ENCODE peak calls at places on chromosomes 16 and 17, in ten cellular contexts. Q is transverse colon; W is activated naive CD4-positive, alpha-beta T cell treated with anti-CD3 and anti-CD28 coated beads, Interleukin-2, amount 50 U/mL, for 72 hours; B is GM19239; Z is Daoy; P is heart left ventricle; E is NCI-H1417 treated with DMSO at 0.1 percent for 48 hours; D is activated CD4-positive, alpha-beta T cell treated with anti-CD3 and anti-CD28 coated beads, Interleukin-2, amount 50 U/mL, for 1 hour; K is stimulated activated CD4-positive, alpha-beta T cell treated with anti-CD3 and anti-CD28 coated beads, TNF-alpha, amount 100 ng/mL, for 48 hours; H is cerebellar cortex. X is an unnamed sample.

GRCh38 chr17:42246515-42246914 is 29.7 kb downstream of the STAT5B start:
- DNase-seq in Z (no peak), Q (no peak), W (no peak), B (no peak), H (no peak), E (no peak), D (no peak), P (no peak), K (no peak), X (no peak)

GRCh38 chr17:7632492-7632894 is 2.6 kb downstream of the SHBG start:
- DNase-seq in E (no peak), W (peak), Z (peak), K (no peak), Q (peak), D (peak), B (peak), P (no peak), H (peak), X (peak)

GRCh38 chr17:42456223-42457106 is 2.2 kb upstream of the ATP6V0A1 start:
- DNase-seq in H (no peak), P (no peak), E (no peak), D (no peak), Q (no peak), K (no peak), B (no peak), W (no peak), Z (peak), X (peak)

GRCh38 chr17:80761421-80761871 is 216.8 kb downstream of the RPTOR start:
- DNase-seq in E (no peak), P (no peak), W (peak), D (peak), Z (peak), K (peak), B (no peak), Q (no peak), H (no peak), X (peak)

GRCh38 chr16:27489421-27489820 is 60.3 kb downstream of the GTF3C1 start:
- DNase-seq in Q (no peak), P (no peak), W (no peak), B (no peak), D (no peak), E (no peak), Z (no peak), H (no peak), K (no peak), X (no peak)

GRCh38 chr17:28950017-28950751 is 1.1 kb downstream of the PHF12 start:
- DNase-seq in K (peak), P (peak), W (peak), Q (peak), H (peak), Z (peak), E (no peak), B (no peak), D (peak), X (peak)

GRCh38 chr16:47061204-47061603 is 82.5 kb downstream of the NETO2 start:
- DNase-seq in B (no peak), P (no peak), K (no peak), Q (no peak), W (no peak), Z (no peak), E (no peak), H (no peak), D (no peak), X (no peak)

GRCh38 chr16:49473773-49474172 is 100.2 kb downstream of the C16orf78 start:
- DNase-seq in P (no peak), W (no peak), B (no peak), D (no peak), E (no peak), Q (peak), H (no peak), Z (no peak), K (no peak), X (no peak)

GRCh38 chr16:49754495-49755290 is 101.2 kb downstream of the ZNF423 start:
- DNase-seq in P (peak), W (peak), Q (peak), H (no peak), D (no peak), B (no peak), K (no peak), E (no peak), Z (peak), X (peak)

GRCh38 chr16:69741951-69742904 is 12.5 kb downstream of the NOB1 start:
- DNase-seq in E (no peak), D (no peak), W (no peak), P (peak), H (peak), K (no peak), B (no peak), Z (no peak), Q (peak), X (peak)

GRCh38 chr17:59634632-59635561 is 15.2 kb downstream of the CLTC start:
- DNase-seq in K (no peak), Z (no peak), B (no peak), Q (no peak), E (no peak), H (no peak), P (no peak), W (no peak), D (no peak), X (no peak)

GRCh38 chr16:85216522-85217375 is 104.5 kb upstream of the CIBAR2 start:
- DNase-seq in E (no peak), W (no peak), P (no peak), D (no peak), B (no peak), K (no peak), Q (no peak), Z (no peak), H (no peak), X (no peak)

X was measured in MCF 10A.